ENCODE peak calls at places on chromosomes 6 and 20, in eight cellular contexts. H is foreskin fibroblast, N is neural progenitor cell, J is A549, A is hepatocyte, R is mucosa of descending colon, Q is breast epithelium, P is right lobe of liver. Y is an unnamed sample.

GRCh38 chr6:132763269-132763668 is 5.6 kb upstream of the VNN2 start:
- DNase-seq in H (no peak), N (no peak), J (no peak), A (no peak), R (peak), Q (no peak), P (no peak), Y (no peak)

GRCh38 chr20:8020314-8021079 is 936 bp upstream of the TMX4 start:
- DNase-seq in H (no peak), N (no peak), J (no peak), A (no peak), R (no peak), Q (no peak), P (no peak), Y (peak)

GRCh38 chr6:105831321-105831720 is 254.8 kb upstream of the PRDM1 start:
- DNase-seq in H (no peak), N (no peak), J (no peak), A (no peak), R (no peak), Q (no peak), P (no peak), Y (no peak)

GRCh38 chr6:118813795-118814194 is 80.2 kb upstream of the ASF1A start:
- DNase-seq in H (peak), N (no peak), J (no peak), A (no peak), R (no peak), Q (no peak), P (no peak), Y (peak)

GRCh38 chr6:6801002-6801329 is 212.4 kb downstream of the LY86 start:
- DNase-seq in H (no peak), N (no peak), J (no peak), A (no peak), R (no peak), Q (no peak), P (no peak), Y (no peak)

GRCh38 chr20:52204136-52204535 is 12.6 kb upstream of the ZFP64 start:
- DNase-seq in H (no peak), N (no peak), J (no peak), A (no peak), R (no peak), Q (no peak), P (no peak), Y (no peak)

GRCh38 chr6:33914519-33915120 is 110.8 kb upstream of the MLN start:
- DNase-seq in H (no peak), N (no peak), J (no peak), A (no peak), R (peak), Q (no peak), P (no peak), Y (no peak)

GRCh38 chr20:21739682-21740081 is 34.2 kb downstream of the PAX1 start:
- DNase-seq in H (no peak), N (no peak), J (no peak), A (no peak), R (no peak), Q (no peak), P (no peak), Y (no peak)

GRCh38 chr20:43528258-43528875 is 20.9 kb downstream of the L3MBTL1 start:
- DNase-seq in H (no peak), N (no peak), J (no peak), A (no peak), R (no peak), Q (peak), P (no peak), Y (no peak)

GRCh38 chr6:109073344-109074235 is 21.1 kb downstream of the SESN1 start:
- DNase-seq in H (peak), N (peak), J (peak), A (peak), R (no peak), Q (no peak), P (no peak), Y (peak)

GRCh38 chr20:41978246-41978790 is 360.1 kb upstream of the CHD6 start:
- DNase-seq in H (no peak), N (no peak), J (no peak), A (no peak), R (no peak), Q (no peak), P (no peak), Y (no peak)

GRCh38 chr20:63641146-63641791 is 12.0 kb downstream of the STMN3 start:
- DNase-seq in H (no peak), N (no peak), J (no peak), A (no peak), R (peak), Q (no peak), P (peak), Y (peak)

GRCh38 chr6:5172057-5172683 is 87.0 kb downstream of the PPP1R3G start:
- DNase-seq in H (no peak), N (peak), J (no peak), A (no peak), R (no peak), Q (no peak), P (no peak), Y (no peak)

GRCh38 chr6:38337819-38338465 is 301.8 kb downstream of the BTBD9 start:
- DNase-seq in H (peak), N (no peak), J (peak), A (peak), R (no peak), Q (no peak), P (no peak), Y (peak)

GRCh38 chr6:105646391-105646867 is 243.5 kb upstream of the PREP start:
- DNase-seq in H (peak), N (no peak), J (no peak), A (no peak), R (no peak), Q (no peak), P (no peak), Y (peak)

GRCh38 chr6:31582230-31582601 is at the start of gene LTB:
- DNase-seq in H (no peak), N (no peak), J (no peak), A (no peak), R (peak), Q (no peak), P (peak), Y (no peak)

GRCh38 chr6:14046476-14047068 is 71.0 kb upstream of the CD83 start:
- DNase-seq in H (peak), N (peak), J (peak), A (peak), R (no peak), Q (no peak), P (no peak), Y (peak)

GRCh38 chr20:43849496-43850197 is 65.0 kb upstream of the TOX2 start:
- DNase-seq in H (peak), N (no peak), J (peak), A (peak), R (no peak), Q (peak), P (no peak), Y (peak)

GRCh38 chr6:129046526-129046925 is 163.6 kb downstream of the LAMA2 start:
- DNase-seq in H (no peak), N (no peak), J (no peak), A (no peak), R (no peak), Q (no peak), P (no peak), Y (no peak)

GRCh38 chr6:25556516-25556915 is 95.5 kb upstream of the SCGN start:
- DNase-seq in H (peak), N (peak), J (peak), A (peak), R (peak), Q (peak), P (peak), Y (peak)

GRCh38 chr6:151494235-151494950 is 576 bp downstream of the CCDC170 start:
- DNase-seq in H (peak), N (peak), J (peak), A (peak), R (no peak), Q (peak), P (peak), Y (peak)

GRCh38 chr20:62627901-62628612 is 14.2 kb upstream of the SLCO4A1 start:
- DNase-seq in H (peak), N (no peak), J (no peak), A (no peak), R (no peak), Q (peak), P (peak), Y (peak)

GRCh38 chr20:52001999-52002666 is 189.4 kb downstream of the ZFP64 start:
- DNase-seq in H (no peak), N (no peak), J (peak), A (peak), R (no peak), Q (no peak), P (no peak), Y (no peak)

GRCh38 chr6:65771946-65772345 is 64.9 kb upstream of the EYS start:
- DNase-seq in H (no peak), N (no peak), J (no peak), A (no peak), R (no peak), Q (no peak), P (no peak), Y (no peak)

GRCh38 chr6:127879685-127880084 is 21.2 kb downstream of the THEMIS start:
- DNase-seq in H (no peak), N (peak), J (no peak), A (peak), R (peak), Q (no peak), P (no peak), Y (peak)

DNA sequence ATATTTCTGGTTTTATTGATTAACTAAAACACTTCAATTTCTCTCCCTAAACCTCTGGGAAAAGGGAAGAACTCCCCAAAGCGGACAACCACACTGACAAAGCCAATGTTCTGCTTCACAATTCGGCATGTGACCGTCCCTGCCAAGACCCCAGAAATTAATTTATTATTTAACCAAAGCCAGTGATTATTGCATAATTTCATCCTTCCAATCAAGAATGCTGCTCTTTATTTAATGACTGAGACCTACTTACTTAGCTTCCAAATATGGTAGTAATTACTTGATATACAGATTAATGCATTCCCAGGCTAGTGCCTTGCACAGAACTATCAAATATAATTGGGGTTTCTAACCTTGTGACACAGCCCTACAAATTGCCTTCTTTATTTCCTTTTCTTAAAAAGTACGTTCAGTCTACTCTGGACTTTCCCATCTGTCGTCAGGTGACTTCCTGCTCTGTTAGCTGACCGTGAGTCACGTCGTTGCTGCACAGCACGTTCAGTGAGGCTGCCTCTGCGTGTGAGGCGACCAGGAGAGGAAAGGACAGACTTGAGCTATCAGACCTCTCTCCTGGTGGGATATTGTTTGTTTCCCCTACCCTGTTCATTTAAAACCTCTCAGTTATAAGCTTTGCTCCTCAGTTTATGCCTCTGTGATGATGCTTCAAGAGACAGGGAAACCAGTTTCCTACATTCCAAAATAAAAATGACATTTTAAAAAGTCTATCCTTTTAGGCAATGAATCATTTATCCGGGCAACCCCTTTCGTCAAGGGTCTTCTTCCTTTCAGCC is 55.7 kb upstream of the TNFAIP3 start:
- DNase-seq in H (peak), N (peak), J (peak), A (peak), R (peak), Q (no peak), P (peak), Y (peak)
- H3K4me3 ChIP-seq in H (no peak), N (no peak), J (peak), A (no peak), R (no peak), Q (no peak), P (no peak), Y (no peak)

DNA sequence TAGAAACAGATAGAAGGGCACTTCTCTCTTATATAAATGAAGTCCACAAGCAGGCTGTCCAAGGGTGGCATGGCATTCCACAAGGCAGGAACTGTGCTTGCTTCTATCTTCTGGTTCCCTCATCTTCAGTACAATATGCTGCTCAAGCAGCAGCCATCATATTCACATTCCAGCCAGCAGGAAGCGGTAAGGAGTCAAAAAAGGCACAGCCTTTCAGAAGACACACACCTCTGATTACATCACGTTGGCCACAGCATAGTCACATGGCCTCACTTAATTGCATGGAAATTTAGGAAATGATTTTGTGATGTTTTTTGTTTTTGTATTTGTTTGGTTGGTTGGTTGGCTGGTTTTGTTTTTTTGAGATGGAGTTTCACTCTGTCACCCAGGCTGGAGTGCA is 19.0 kb downstream of the REM1 start:
- DNase-seq in H (no peak), N (peak), J (peak), A (peak), R (no peak), Q (no peak), P (no peak), Y (no peak)
- TF ChIP-seq CTCF in H (peak), N (peak), J (peak), A (peak), R (no peak), Q (peak), P (peak), Y (peak)

GRCh38 chr6:19452495-19452894 is 384.7 kb upstream of the ID4 start:
- DNase-seq in H (no peak), N (peak), J (no peak), A (no peak), R (no peak), Q (no peak), P (no peak), Y (no peak)

GRCh38 chr6:19454296-19454998 is 382.7 kb upstream of the ID4 start:
- DNase-seq in H (no peak), N (no peak), J (no peak), A (no peak), R (no peak), Q (no peak), P (no peak), Y (no peak)

GRCh38 chr6:19450651-19451050 is 386.5 kb upstream of the ID4 start:
- DNase-seq in H (no peak), N (no peak), J (no peak), A (no peak), R (no peak), Q (no peak), P (no peak), Y (no peak)

GRCh38 chr6:19454999-19455392 is 382.2 kb upstream of the ID4 start:
- DNase-seq in H (no peak), N (no peak), J (no peak), A (no peak), R (no peak), Q (no peak), P (no peak), Y (no peak)
- H3K4me3 ChIP-seq in H (no peak), N (no peak), J (no peak), A (no peak), R (no peak), Q (no peak), P (no peak), Y (no peak)

DNA sequence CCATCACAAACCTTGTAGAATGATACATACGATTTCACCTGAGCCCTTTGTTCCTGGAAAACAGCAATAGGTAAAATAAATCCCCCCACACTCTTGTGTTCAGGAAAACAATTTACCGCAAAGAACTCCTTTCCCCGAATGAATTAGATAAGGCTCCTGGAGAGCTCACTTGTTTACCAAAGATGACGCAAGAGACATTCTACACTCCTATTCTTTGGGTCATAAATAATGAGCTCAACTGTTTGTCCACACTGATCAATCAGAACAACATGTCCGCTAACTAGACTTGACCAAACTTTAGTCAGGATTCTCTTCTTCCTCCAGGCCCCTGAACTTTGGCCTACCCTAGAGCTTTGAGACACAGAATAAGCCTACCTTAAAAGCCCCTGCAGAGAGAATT is 271.9 kb upstream of the OPRM1 start:
- DNase-seq in H (no peak), N (no peak), J (no peak), A (peak), R (no peak), Q (no peak), P (no peak), Y (no peak)
- TF ChIP-seq CTCF in H (no peak), N (no peak), J (no peak), A (no peak), R (no peak), Q (no peak), P (no peak), Y (no peak)

GRCh38 chr20:34557936-34558319 is 590 bp upstream of the MAP1LC3A start:
- DNase-seq in H (no peak), N (no peak), J (no peak), A (no peak), R (peak), Q (no peak), P (no peak), Y (peak)
- H3K4me3 ChIP-seq in H (peak), N (peak), J (peak), A (peak), R (peak), Q (peak), P (peak), Y (peak)

GRCh38 chr20:47287609-47288144 is 68.8 kb downstream of the ZMYND8 start:
- DNase-seq in H (no peak), N (no peak), J (no peak), A (no peak), R (no peak), Q (no peak), P (no peak), Y (no peak)
- TF ChIP-seq CTCF in H (no peak), N (no peak), J (no peak), A (no peak), R (no peak), Q (no peak), P (no peak), Y (no peak)

DNA sequence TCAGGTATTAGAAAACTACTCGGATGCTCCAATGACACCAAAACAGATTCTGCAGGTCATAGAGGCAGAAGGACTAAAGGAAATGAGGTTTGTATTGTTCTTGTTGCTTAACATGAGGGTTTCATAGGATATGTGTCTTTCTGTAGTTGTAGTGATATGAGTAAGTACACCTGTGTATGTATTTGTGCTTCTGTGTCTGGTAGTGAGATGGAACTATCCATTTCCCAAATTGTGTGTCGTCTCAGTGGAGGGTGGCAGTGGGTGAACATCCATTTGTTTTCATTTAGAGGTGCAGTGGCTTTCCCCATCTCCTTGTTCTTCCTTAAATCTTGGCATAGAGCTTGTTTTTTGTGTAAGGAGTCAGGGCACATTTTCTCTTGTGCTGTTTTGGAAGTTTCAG is 8.2 kb downstream of the ASXL1 start:
- DNase-seq in H (no peak), N (no peak), J (no peak), A (no peak), R (no peak), Q (no peak), P (no peak), Y (no peak)
- H3K4me3 ChIP-seq in H (no peak), N (no peak), J (no peak), A (no peak), R (no peak), Q (no peak), P (no peak), Y (no peak)

GRCh38 chr20:15863735-15864134 is 709.5 kb downstream of the KIF16B start:
- DNase-seq in H (no peak), N (no peak), J (no peak), A (no peak), R (no peak), Q (no peak), P (no peak), Y (no peak)

GRCh38 chr20:15862178-15862577 is 711.1 kb downstream of the KIF16B start:
- DNase-seq in H (no peak), N (no peak), J (no peak), A (no peak), R (no peak), Q (no peak), P (no peak), Y (no peak)

GRCh38 chr20:15865553-15865952 is 707.7 kb downstream of the KIF16B start:
- DNase-seq in H (no peak), N (no peak), J (no peak), A (no peak), R (no peak), Q (no peak), P (no peak), Y (no peak)

GRCh38 chr20:15867017-15867416 is 706.2 kb downstream of the KIF16B start:
- DNase-seq in H (no peak), N (no peak), J (no peak), A (no peak), R (no peak), Q (no peak), P (no peak), Y (no peak)

DNA sequence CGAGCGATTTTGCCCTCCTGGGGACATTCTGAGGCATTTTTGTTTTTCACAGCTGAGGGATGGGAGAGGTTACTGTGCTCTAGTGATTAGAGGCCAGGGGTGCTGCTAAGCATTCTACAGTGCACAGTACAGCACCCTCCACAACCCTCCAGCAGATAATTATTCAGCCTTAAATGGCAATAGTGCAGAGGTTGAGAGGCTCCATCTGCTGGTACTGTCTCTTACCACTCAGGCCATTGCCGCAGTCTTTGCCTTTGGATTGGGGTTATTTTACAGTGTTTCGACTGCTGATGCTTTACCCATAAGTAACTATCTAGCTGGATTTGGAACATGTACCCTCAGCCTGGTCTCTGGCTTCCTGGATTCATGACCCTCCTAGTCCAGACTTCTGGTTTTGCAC is 705.3 kb downstream of the KIF16B start:
- DNase-seq in H (no peak), N (no peak), J (no peak), A (no peak), R (no peak), Q (no peak), P (no peak), Y (no peak)
- TF ChIP-seq CTCF in H (peak), N (peak), J (no peak), A (no peak), R (no peak), Q (no peak), P (peak), Y (no peak)